ENCODE peak calls at places on chromosomes 11 and 22, in ten cellular contexts. J is ecto neural progenitor cell; C is T-cell; P is hippocampal formation; B is T-helper 2 cell; Q is NCI-H460; T is activated naive CD8-positive, alpha-beta T cell treated with anti-CD3 and anti-CD28 coated beads, Interleukin-2, amount 50 U/mL, for 16 hours; M is uterus; I is stimulated activated CD4-positive, alpha-beta T cell treated with anti-CD3 and anti-CD28 coated beads, TNF-alpha, amount 100 ng/mL, for 1 hour; W is suprapubic skin. G is an unnamed sample.
A peak's percentile ranks its signal among the peaks of the same experiment; 100 is the strongest.

GRCh38 chr11:17543574-17544180 is 539 bp downstream of the USH1C start:
- DNase-seq in W (no peak), J (no peak), Q (no peak), P (no peak), C (no peak), T (no peak), B (no peak), M (no peak), I (no peak), G (no peak)

GRCh38 chr11:93783362-93783761 is 720 bp upstream of the MED17 start:
- DNase-seq in P (no peak), M (no peak), J (no peak), W (no peak), I (no peak), T (no peak), C (no peak), B (no peak), Q (no peak), G (no peak)

GRCh38 chr11:31874631-31875191 is 63.6 kb upstream of the PAX6 start:
- DNase-seq in M (no peak), W (no peak), C (no peak), J (no peak), T (no peak), B (no peak), P (no peak), I (no peak), Q (no peak), G (no peak)

GRCh38 chr11:94303884-94304459 is 408 bp upstream of the IZUMO1R start:
- DNase-seq in P (no peak), Q (no peak), T (no peak), J (no peak), M (no peak), W (no peak), I (no peak), B (no peak), C (no peak), G (no peak)

GRCh38 chr22:40728731-40729189 is 49.5 kb downstream of the MCHR1 start:
- DNase-seq in J (no peak), W (no peak), Q (no peak), C (peak; percentile 82), P (no peak), I (peak; percentile 30), M (no peak), T (peak; percentile 15), B (peak; percentile 56), G (no peak)

GRCh38 chr11:108931168-108931567 is 266.3 kb downstream of the DDX10 start:
- DNase-seq in J (no peak), B (no peak), I (no peak), P (no peak), T (no peak), W (no peak), Q (no peak), M (no peak), C (no peak), G (no peak)

GRCh38 chr22:31082606-31083376 is 1.7 kb downstream of the SMTN start:
- DNase-seq in T (peak; percentile 47), P (no peak), I (no peak), Q (no peak), J (peak; percentile 71), W (peak; percentile 84), M (peak; percentile 89), B (no peak), C (peak; percentile 64), G (peak; percentile 28)

GRCh38 chr11:9276571-9276970 is 11.4 kb upstream of the DENND5A start:
- DNase-seq in W (no peak), Q (no peak), J (no peak), T (no peak), B (no peak), P (no peak), C (no peak), M (no peak), I (no peak), G (no peak)

GRCh38 chr22:47132428-47132825 is 370.0 kb downstream of the TBC1D22A start:
- DNase-seq in M (no peak), C (no peak), B (no peak), T (no peak), I (no peak), P (no peak), J (no peak), Q (no peak), W (no peak), G (no peak)

GRCh38 chr11:2541881-2542361 is 97.1 kb downstream of the KCNQ1 start:
- DNase-seq in Q (no peak), W (peak; percentile 49), I (no peak), B (no peak), P (no peak), T (no peak), J (no peak), C (no peak), M (no peak), G (no peak)

GRCh38 chr11:86632499-86633269 is 39.7 kb downstream of the ME3 start:
- DNase-seq in Q (peak; percentile 76), T (no peak), M (no peak), P (no peak), B (no peak), J (peak; percentile 56), I (no peak), W (no peak), C (no peak), G (no peak)

GRCh38 chr22:49694462-49695260 is 133.0 kb downstream of the BRD1 start:
- DNase-seq in B (no peak), J (no peak), W (no peak), T (no peak), M (no peak), Q (no peak), C (no peak), P (no peak), I (no peak), G (no peak)

GRCh38 chr11:70544774-70545625 is 146.7 kb downstream of the CTTN start:
- DNase-seq in I (no peak), C (no peak), Q (no peak), P (no peak), T (no peak), W (no peak), J (peak; percentile 82), B (no peak), M (no peak), G (no peak)

GRCh38 chr11:13297917-13298356 is 20.3 kb downstream of the BMAL1 start:
- DNase-seq in Q (no peak), I (no peak), B (peak; percentile 29), T (no peak), W (no peak), J (no peak), P (no peak), C (peak; percentile 19), M (no peak), G (peak; percentile 95)

GRCh38 chr11:107496011-107496410 is 38.4 kb upstream of the CWF19L2 start:
- DNase-seq in I (no peak), J (no peak), M (no peak), W (no peak), Q (no peak), T (no peak), B (no peak), P (no peak), C (no peak), G (no peak)

GRCh38 chr22:46776876-46777608 is 14.6 kb downstream of the TBC1D22A start:
- DNase-seq in J (no peak), B (no peak), T (no peak), W (peak; percentile 33), P (no peak), C (no peak), M (no peak), Q (no peak), I (no peak), G (no peak)

GRCh38 chr11:111762981-111763643 is 3.1 kb downstream of the PPP2R1B start:
- DNase-seq in W (no peak), I (no peak), Q (no peak), B (no peak), P (no peak), M (no peak), T (no peak), C (no peak), J (no peak), G (no peak)

GRCh38 chr11:59053387-59053786 is 32.7 kb upstream of the GLYATL1B start:
- DNase-seq in T (peak; percentile 54), J (peak; percentile 73), I (peak; percentile 53), B (peak; percentile 48), W (peak; percentile 74), P (peak; percentile 38), C (peak; percentile 82), M (peak; percentile 42), Q (peak; percentile 34), G (peak; percentile 15)

GRCh38 chr11:88979641-88980040 is 86.1 kb downstream of the GRM5 start:
- DNase-seq in Q (no peak), J (no peak), M (no peak), I (no peak), P (no peak), B (no peak), W (no peak), T (no peak), C (no peak), G (no peak)

GRCh38 chr11:36564376-36565032 is 3.3 kb upstream of the RAG1 start:
- DNase-seq in W (no peak), M (peak; percentile 31), P (peak; percentile 62), T (no peak), J (peak; percentile 58), C (peak; percentile 37), Q (peak; percentile 51), B (peak; percentile 28), I (no peak), G (no peak)

GRCh38 chr11:35139883-35140282 is 912 bp downstream of the CD44 start:
- DNase-seq in Q (no peak), T (no peak), C (no peak), W (no peak), B (no peak), I (no peak), M (no peak), J (no peak), P (no peak), G (no peak)

GRCh38 chr22:42327462-42328129 is 57.1 kb upstream of the TCF20 start:
- DNase-seq in Q (no peak), T (no peak), J (no peak), P (no peak), C (no peak), M (no peak), B (no peak), I (no peak), W (no peak), G (no peak)

GRCh38 chr11:34160791-34161190 is 55.4 kb downstream of the NAT10 start:
- DNase-seq in T (no peak), P (no peak), J (no peak), Q (no peak), M (no peak), B (no peak), W (no peak), I (no peak), C (no peak), G (no peak)

GRCh38 chr11:31947051-31947450 is 135.9 kb upstream of the PAX6 start:
- DNase-seq in Q (no peak), C (no peak), T (no peak), P (no peak), M (no peak), B (no peak), I (no peak), J (no peak), W (no peak), G (no peak)

GRCh38 chr22:46754110-46754799 is 8.2 kb upstream of the TBC1D22A start:
- DNase-seq in J (no peak), I (no peak), Q (peak; percentile 91), T (no peak), W (peak; percentile 97), M (peak; percentile 86), C (peak; percentile 57), B (no peak), P (no peak), G (peak; percentile 73)

GRCh38 chr11:47183969-47184368 is 2.3 kb downstream of the PACSIN3 start:
- DNase-seq in J (no peak), Q (no peak), B (no peak), M (no peak), T (no peak), W (no peak), P (no peak), I (no peak), C (no peak), G (no peak)

GRCh38 chr22:46030241-46030880 is 53.4 kb upstream of the WNT7B start:
- DNase-seq in W (peak; percentile 61), M (peak; percentile 13), P (no peak), B (no peak), T (no peak), Q (no peak), C (no peak), J (no peak), I (no peak), G (no peak)

G was measured in HL-60.